ENCODE peak calls at places on chromosome 9, in four cellular contexts. Z is activated CD8-positive, alpha-beta T cell treated with anti-CD3 and anti-CD28 coated beads for 36 hours; S is K562; F is coronary artery. L is an unnamed sample.
A peak's percentile ranks its signal among the peaks of the same experiment; 100 is the strongest.

GRCh38 chr9:131335356-131335755 is 45.8 kb downstream of the PLPP7 start:
- DNase-seq in F (no peak), S (no peak), Z (no peak), L (no peak)

GRCh38 chr9:13529321-13530104 is 250.0 kb upstream of the MPDZ start:
- DNase-seq in F (no peak), Z (no peak), S (no peak), L (no peak)

GRCh38 chr9:88532320-88532719 is 2.7 kb upstream of the NXNL2 start:
- DNase-seq in F (no peak), Z (peak; percentile 40), S (no peak), L (no peak)

GRCh38 chr9:35972093-35972492 is 14.1 kb upstream of the OR2S2 start:
- DNase-seq in Z (peak; percentile 47), F (no peak), S (no peak), L (no peak)

GRCh38 chr9:73118898-73119554 is 32.6 kb upstream of the ANXA1 start:
- DNase-seq in Z (no peak), S (no peak), F (no peak), L (no peak)

GRCh38 chr9:71758785-71759184 is 9.5 kb downstream of the CEMIP2 start:
- DNase-seq in S (peak; percentile 57), Z (no peak), F (no peak), L (no peak)

GRCh38 chr9:74172874-74173273 is 324.3 kb upstream of the RORB start:
- DNase-seq in S (no peak), Z (no peak), F (no peak), L (peak; percentile 22)

GRCh38 chr9:100474082-100474949 is 1.4 kb downstream of the TMEFF1 start:
- DNase-seq in S (no peak), Z (peak; percentile 17), F (no peak), L (no peak)

GRCh38 chr9:33304367-33304766 is 14.1 kb downstream of the NFX1 start:
- DNase-seq in Z (no peak), S (no peak), F (no peak), L (peak; percentile 25)

GRCh38 chr9:134546231-134546731 is 95.3 kb upstream of the COL5A1 start:
- DNase-seq in Z (no peak), F (no peak), S (no peak), L (no peak)

GRCh38 chr9:133803028-133803585 is 65.0 kb upstream of the SARDH start:
- DNase-seq in S (no peak), F (no peak), Z (no peak), L (no peak)

GRCh38 chr9:7266911-7267555 is 509.3 kb downstream of the KDM4C start:
- DNase-seq in Z (no peak), S (no peak), F (no peak), L (no peak)

GRCh38 chr9:117178596-117179111 is 236.2 kb downstream of the ASTN2 start:
- DNase-seq in S (no peak), F (no peak), Z (no peak), L (no peak)

GRCh38 chr9:113590991-113591898 is 127.7 kb downstream of the RGS3 start:
- DNase-seq in S (peak; percentile 83), F (no peak), Z (peak; percentile 86), L (peak; percentile 77)

GRCh38 chr9:119639287-119639955 is 270.2 kb upstream of the BRINP1 start:
- DNase-seq in F (no peak), Z (no peak), S (no peak), L (no peak)

GRCh38 chr9:94161673-94162072 is 77.4 kb downstream of the PTPDC1 start:
- DNase-seq in S (no peak), F (no peak), Z (no peak), L (no peak)

GRCh38 chr9:32545884-32546283 is 6.2 kb upstream of the SMIM27 start:
- DNase-seq in Z (no peak), S (no peak), F (no peak), L (no peak)

GRCh38 chr9:112020680-112021596 is 124.3 kb downstream of the UGCG start:
- DNase-seq in S (no peak), F (no peak), Z (no peak), L (peak; percentile 31)

GRCh38 chr9:133930046-133931015 is 61.8 kb downstream of the VAV2 start:
- DNase-seq in F (no peak), Z (no peak), S (no peak), L (no peak)

DNA sequence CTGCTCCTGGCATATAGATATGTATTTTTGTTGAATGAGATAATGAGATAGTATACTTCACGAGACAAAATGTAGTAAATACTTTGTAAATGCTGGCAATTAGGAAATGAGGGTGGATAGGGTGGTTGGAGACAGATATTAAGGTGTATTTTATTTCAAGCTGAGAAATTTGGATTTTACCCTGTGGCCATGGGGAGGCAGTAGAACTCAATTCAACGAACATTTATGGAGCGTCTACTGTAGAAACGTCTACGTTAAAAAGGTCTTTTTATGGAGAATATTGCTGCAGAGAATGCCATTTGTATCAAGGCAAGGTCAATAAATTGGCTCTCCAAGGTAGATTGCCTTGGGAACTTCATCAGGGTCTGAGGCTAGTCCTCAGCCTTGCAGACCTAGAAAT is 21.5 kb upstream of the RALGPS1 start:
- DNase-seq in S (peak; percentile 36), F (no peak), Z (peak; percentile 17), L (no peak)
- TF ChIP-seq CTCF in S (peak; percentile 65), F (no peak), Z (no peak), L (no peak)

GRCh38 chr9:106560540-106560939 is 302.4 kb upstream of the ZNF462 start:
- DNase-seq in F (no peak), Z (no peak), S (no peak), L (no peak)
- TF ChIP-seq CTCF in F (no peak), Z (no peak), S (no peak), L (no peak)

GRCh38 chr9:137035507-137035834 is 3.6 kb upstream of the FUT7 start:
- DNase-seq in Z (no peak), S (no peak), F (no peak), L (no peak)
- TF ChIP-seq CTCF in Z (peak; percentile 20), S (no peak), F (no peak), L (peak; percentile 27)

GRCh38 chr9:136880651-136881050 is 5.7 kb upstream of the TRAF2 start:
- DNase-seq in F (no peak), Z (peak; percentile 36), S (peak; percentile 29), L (peak; percentile 65)
- TF ChIP-seq CTCF in F (no peak), Z (no peak), S (no peak), L (no peak)

GRCh38 chr9:84969084-84969483 is 299.6 kb downstream of the NTRK2 start:
- DNase-seq in S (no peak), Z (no peak), F (no peak), L (no peak)
- TF ChIP-seq CTCF in S (no peak), Z (no peak), F (no peak), L (no peak)

GRCh38 chr9:16870606-16871357 is at the start of gene BNC2:
- DNase-seq in S (no peak), Z (no peak), F (peak; percentile 73), L (peak; percentile 21)
- TF ChIP-seq CTCF in S (no peak), Z (no peak), F (no peak), L (no peak)

DNA sequence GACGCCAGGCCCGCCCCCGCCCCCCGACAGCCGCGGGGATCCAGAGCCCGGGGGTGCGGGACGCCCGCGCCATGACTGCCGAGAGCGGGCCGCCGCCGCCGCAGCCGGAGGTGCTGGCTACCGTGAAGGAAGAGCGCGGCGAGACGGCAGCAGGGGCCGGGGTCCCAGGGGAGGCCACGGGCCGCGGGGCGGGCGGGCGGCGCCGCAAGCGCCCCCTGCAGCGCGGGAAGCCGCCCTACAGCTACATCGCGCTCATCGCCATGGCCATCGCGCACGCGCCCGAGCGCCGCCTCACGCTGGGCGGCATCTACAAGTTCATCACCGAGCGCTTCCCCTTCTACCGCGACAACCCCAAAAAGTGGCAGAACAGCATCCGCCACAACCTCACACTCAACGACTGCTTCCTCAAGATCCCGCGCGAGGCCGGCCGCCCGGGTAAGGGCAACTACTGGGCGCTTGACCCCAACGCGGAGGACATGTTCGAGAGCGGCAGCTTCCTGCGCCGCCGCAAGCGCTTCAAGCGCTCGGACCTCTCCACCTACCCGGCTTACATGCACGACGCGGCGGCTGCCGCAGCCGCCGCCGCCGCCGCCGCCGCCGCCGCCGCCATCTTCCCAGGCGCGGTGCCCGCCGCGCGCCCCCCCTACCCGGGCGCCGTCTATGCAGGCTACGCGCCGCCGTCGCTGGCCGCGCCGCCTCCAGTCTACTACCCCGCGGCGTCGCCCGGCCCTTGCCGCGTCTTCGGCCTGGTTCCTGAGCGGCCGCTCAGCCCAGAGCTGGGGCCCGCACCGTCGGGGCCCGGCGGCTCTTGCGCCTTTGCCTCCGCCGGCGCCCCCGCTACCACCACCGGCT is 1.0 kb downstream of the FOXE1 start:
- DNase-seq in S (no peak), F (no peak), Z (peak; percentile 78), L (no peak)
- TF ChIP-seq CTCF in S (no peak), F (no peak), Z (peak; percentile 76), L (peak; percentile 21)

GRCh38 chr9:127629468-127630081 is 17.5 kb downstream of the STXBP1 start:
- DNase-seq in Z (peak; percentile 6), F (no peak), S (peak; percentile 66), L (no peak)
- TF ChIP-seq CTCF in Z (no peak), F (no peak), S (peak; percentile 53), L (no peak)

L was measured in GM10248.